ENCODE peak calls at places on chromosomes 4 and X, in six cellular contexts. S is A549, L is K562, P is H1, J is GM12878, W is HepG2. I is an unnamed sample.

GRCh38 chrX:7788334-7788733 is 54.6 kb upstream of the VCX start:
- DNase-seq in S (no peak), L (no peak), P (no peak), J (no peak), W (no peak), I (no peak)

GRCh38 chr4:7861440-7861881 is 78.2 kb downstream of the AFAP1 start:
- DNase-seq in S (peak), L (no peak), P (peak), J (no peak), W (no peak), I (no peak)

GRCh38 chr4:168811793-168812651 is 198.0 kb downstream of the CBR4 start:
- DNase-seq in S (no peak), L (no peak), P (no peak), J (no peak), W (no peak), I (no peak)

GRCh38 chr4:186221624-186222023 is 5.7 kb upstream of the KLKB1 start:
- DNase-seq in S (no peak), L (no peak), P (no peak), J (no peak), W (no peak), I (no peak)

GRCh38 chr4:120443111-120443510 is 376.5 kb upstream of the MAD2L1 start:
- DNase-seq in S (no peak), L (no peak), P (no peak), J (no peak), W (no peak), I (no peak)

GRCh38 chr4:166839615-166840251 is 394.6 kb downstream of the SPOCK3 start:
- DNase-seq in S (no peak), L (no peak), P (no peak), J (peak), W (no peak), I (no peak)

GRCh38 chr4:78578674-78579430 is 27.3 kb downstream of the ANXA3 start:
- DNase-seq in S (no peak), L (no peak), P (no peak), J (no peak), W (no peak), I (no peak)

GRCh38 chrX:152632445-152633097 is 5.1 kb upstream of the GABRQ start:
- DNase-seq in S (peak), L (peak), P (no peak), J (no peak), W (peak), I (peak)

GRCh38 chrX:13569479-13570244 is at the start of gene EGFL6:
- DNase-seq in S (no peak), L (no peak), P (no peak), J (no peak), W (no peak), I (peak)

GRCh38 chrX:134692990-134693389 is 34.7 kb upstream of the PLAC1 start:
- DNase-seq in S (peak), L (no peak), P (no peak), J (no peak), W (no peak), I (no peak)

GRCh38 chrX:12770440-12770839 is 20.8 kb upstream of the PRPS2 start:
- DNase-seq in S (peak), L (peak), P (no peak), J (no peak), W (no peak), I (peak)

GRCh38 chr4:110139106-110139505 is 59.3 kb downstream of the ELOVL6 start:
- DNase-seq in S (no peak), L (no peak), P (no peak), J (no peak), W (no peak), I (no peak)

GRCh38 chr4:121370729-121371325 is 10.0 kb downstream of the QRFPR start:
- DNase-seq in S (peak), L (peak), P (no peak), J (no peak), W (peak), I (peak)

GRCh38 chr4:113327513-113327912 is 278.1 kb downstream of the ANK2 start:
- DNase-seq in S (no peak), L (no peak), P (no peak), J (no peak), W (no peak), I (no peak)

GRCh38 chrX:44898411-44899221 is 25.6 kb downstream of the KDM6A start:
- DNase-seq in S (no peak), L (peak), P (no peak), J (no peak), W (peak), I (no peak)

GRCh38 chrX:124401696-124402095 is 55.3 kb downstream of the SH2D1A start:
- DNase-seq in S (no peak), L (no peak), P (no peak), J (no peak), W (no peak), I (no peak)

GRCh38 chrX:22135994-22136684 is 104.0 kb downstream of the PHEX start:
- DNase-seq in S (peak), L (peak), P (no peak), J (no peak), W (peak), I (peak)

DNA sequence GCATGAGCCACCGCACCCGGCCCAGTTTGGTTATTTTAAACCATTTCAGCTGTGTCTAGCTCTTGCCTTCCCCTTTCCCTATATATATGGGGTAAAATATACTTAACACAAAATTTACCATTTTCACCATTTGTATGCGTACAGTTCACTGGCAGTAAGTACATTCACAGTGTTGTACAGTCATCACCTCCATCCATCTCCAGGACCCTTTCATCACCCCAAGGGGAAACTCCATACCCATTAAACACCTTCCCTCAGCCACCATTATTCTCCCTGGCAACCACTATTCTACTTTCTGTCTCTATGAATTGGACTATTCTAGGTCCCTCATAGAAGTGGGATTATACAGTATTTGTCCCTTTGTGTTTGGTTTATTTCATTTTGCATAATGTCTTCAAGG is 106.4 kb downstream of the TMEM131L start:
- DNase-seq in S (no peak), L (no peak), P (no peak), J (no peak), W (no peak), I (no peak)
- TF ChIP-seq CHD2 in S (no peak), L (no peak), P (no peak), J (no peak), W (no peak), I (no peak)

DNA sequence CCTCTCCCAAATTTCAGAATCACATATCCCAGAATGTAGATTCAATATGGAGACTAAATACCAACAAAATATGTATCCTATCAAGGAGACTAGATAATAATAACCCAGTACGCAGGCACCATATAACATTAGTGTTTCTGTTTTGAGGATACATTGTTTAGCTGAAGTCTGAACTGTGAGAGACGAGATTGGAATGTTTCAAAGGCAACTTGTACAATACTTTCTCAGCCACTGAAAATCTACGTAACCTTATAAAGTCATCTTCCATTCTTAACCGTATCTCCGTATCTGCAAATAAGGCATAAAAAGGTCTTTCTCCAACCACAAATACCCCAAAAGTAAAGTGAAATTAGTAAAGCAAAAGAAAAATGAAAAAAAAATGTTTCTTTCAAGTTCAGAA is 23.0 kb downstream of the CORIN start:
- DNase-seq in S (no peak), L (no peak), P (no peak), J (no peak), W (no peak), I (no peak)
- TF ChIP-seq CHD2 in S (no peak), L (no peak), P (no peak), J (no peak), W (no peak), I (no peak)

GRCh38 chr4:16505726-16506125 is 279.5 kb upstream of the TAPT1 start:
- DNase-seq in S (no peak), L (peak), P (peak), J (no peak), W (no peak), I (peak)
- TF ChIP-seq CHD2 in S (no peak), L (no peak), P (no peak), J (no peak), W (no peak), I (no peak)

GRCh38 chr4:25330905-25331816 is 18.6 kb downstream of the ZCCHC4 start:
- DNase-seq in S (no peak), L (no peak), P (no peak), J (no peak), W (no peak), I (no peak)
- TF ChIP-seq CHD2 in S (no peak), L (no peak), P (no peak), J (no peak), W (no peak), I (no peak)

GRCh38 chr4:26441110-26441509 is 49.2 kb downstream of the CCKAR start:
- DNase-seq in S (no peak), L (no peak), P (no peak), J (no peak), W (peak), I (no peak)
- TF ChIP-seq CHD2 in S (no peak), L (no peak), P (no peak), J (no peak), W (no peak), I (no peak)

GRCh38 chrX:38669425-38669824 is 108.1 kb downstream of the TSPAN7 start:
- DNase-seq in S (no peak), L (no peak), P (no peak), J (no peak), W (no peak), I (no peak)
- TF ChIP-seq CHD2 in S (no peak), L (no peak), P (no peak), J (no peak), W (no peak), I (no peak)

GRCh38 chr4:39905656-39906055 is 72.1 kb downstream of the PDS5A start:
- DNase-seq in S (no peak), L (no peak), P (no peak), J (no peak), W (no peak), I (no peak)
- TF ChIP-seq CHD2 in S (no peak), L (no peak), P (no peak), J (no peak), W (no peak), I (no peak)

GRCh38 chr4:154277164-154277563 is 214.4 kb downstream of the DCHS2 start:
- DNase-seq in S (no peak), L (no peak), P (peak), J (no peak), W (no peak), I (no peak)
- TF ChIP-seq CHD2 in S (no peak), L (no peak), P (no peak), J (no peak), W (no peak), I (no peak)

GRCh38 chr4:107478327-107478946 is 241.6 kb downstream of the PAPSS1 start:
- DNase-seq in S (no peak), L (no peak), P (no peak), J (no peak), W (no peak), I (no peak)
- TF ChIP-seq CHD2 in S (no peak), L (no peak), P (no peak), J (no peak), W (no peak), I (no peak)

GRCh38 chr4:101451086-101451485 is 103.8 kb upstream of the PPP3CA start:
- DNase-seq in S (no peak), L (no peak), P (no peak), J (no peak), W (no peak), I (no peak)
- TF ChIP-seq CHD2 in S (no peak), L (no peak), P (no peak), J (no peak), W (no peak), I (no peak)

I was measured in SK-N-SH.